ENCODE peak calls at places on chromosomes 16 and 17, in four cellular contexts. U is H9, S is IMR-90, P is SK-N-SH. A is an unnamed sample.

GRCh38 chr17:72287586-72287985 is 166.8 kb downstream of the SOX9 start:
- DNase-seq in U (no peak), S (no peak), P (no peak), A (no peak)

GRCh38 chr17:40480501-40481003 is 20.9 kb downstream of the TNS4 start:
- DNase-seq in U (peak; percentile 76), S (no peak), P (no peak), A (no peak)

GRCh38 chr17:30091771-30092170 is 24.8 kb upstream of the NSRP1 start:
- DNase-seq in U (no peak), S (peak; percentile 92), P (no peak), A (no peak)

GRCh38 chr17:30957741-30958140 is 13.1 kb upstream of the RNF135 start:
- DNase-seq in U (no peak), S (no peak), P (no peak), A (peak; percentile 49)

GRCh38 chr16:10039220-10040096 is 142.8 kb downstream of the GRIN2A start:
- DNase-seq in U (peak; percentile 74), S (no peak), P (peak; percentile 77), A (peak; percentile 72)

GRCh38 chr17:70318061-70318460 is 148.7 kb downstream of the KCNJ2 start:
- DNase-seq in U (no peak), S (peak; percentile 19), P (no peak), A (no peak)

GRCh38 chr16:14251419-14251818 is 180.3 kb downstream of the MRTFB start:
- DNase-seq in U (no peak), S (no peak), P (no peak), A (no peak)

GRCh38 chr16:78893340-78893739 is 707.2 kb downstream of the MAF start:
- DNase-seq in U (no peak), S (no peak), P (no peak), A (no peak)

GRCh38 chr17:56478836-56479447 is 114.6 kb upstream of the NOG start:
- DNase-seq in U (peak; percentile 52), S (peak; percentile 25), P (peak; percentile 21), A (no peak)

GRCh38 chr16:84652565-84652964 is 4.3 kb downstream of the KLHL36 start:
- DNase-seq in U (no peak), S (no peak), P (no peak), A (peak; percentile 22)

GRCh38 chr16:13521356-13521755 is 398.6 kb upstream of the ERCC4 start:
- DNase-seq in U (no peak), S (no peak), P (no peak), A (no peak)

GRCh38 chr16:27805828-27806351 is 255.9 kb downstream of the KATNIP start:
- DNase-seq in U (no peak), S (no peak), P (no peak), A (peak; percentile 32)

GRCh38 chr17:77375917-77376651 is 235.3 kb downstream of the SEC14L1 start:
- DNase-seq in U (peak; percentile 67), S (peak; percentile 92), P (peak; percentile 82), A (no peak)

GRCh38 chr17:80294210-80294609 is 33.6 kb downstream of the RNF213 start:
- DNase-seq in U (no peak), S (no peak), P (no peak), A (peak; percentile 32)

DNA sequence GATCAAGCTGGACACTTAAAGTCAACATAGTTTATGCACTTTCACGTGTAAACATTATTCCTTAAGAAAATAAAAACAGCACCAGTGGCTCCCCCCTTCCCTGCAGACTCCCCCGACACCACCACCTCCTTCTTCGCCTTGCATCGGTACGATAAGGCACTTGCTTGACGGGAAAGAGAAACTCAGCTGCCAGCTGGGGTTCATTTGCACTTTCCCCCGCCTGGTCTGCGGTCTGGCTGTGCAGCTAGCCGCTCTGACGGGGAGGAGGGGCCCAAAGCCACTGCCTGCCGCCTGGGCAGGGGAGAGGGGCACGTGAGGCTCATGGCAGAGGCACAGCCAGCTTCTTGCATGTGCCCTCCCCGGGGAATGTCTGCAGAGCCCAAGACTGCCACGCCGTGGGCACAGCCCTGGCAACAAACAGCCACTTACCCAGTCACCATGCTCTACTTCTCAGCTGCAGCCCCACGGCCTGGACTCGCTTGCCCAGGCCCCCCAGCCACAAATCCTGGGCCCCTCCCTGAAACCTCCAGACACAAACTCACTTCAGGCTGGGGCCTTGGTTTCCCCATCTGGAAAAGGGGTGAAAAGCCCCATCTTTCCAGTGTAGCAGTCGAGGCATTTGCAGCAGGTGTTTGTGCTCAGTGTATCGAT is 16.5 kb upstream of the PRM1 start:
- DNase-seq in U (peak; percentile 69), S (peak; percentile 70), P (peak; percentile 87), A (peak; percentile 94)
- TF ChIP-seq CTCF in U (no peak), S (no peak), P (no peak), A (no peak)

DNA sequence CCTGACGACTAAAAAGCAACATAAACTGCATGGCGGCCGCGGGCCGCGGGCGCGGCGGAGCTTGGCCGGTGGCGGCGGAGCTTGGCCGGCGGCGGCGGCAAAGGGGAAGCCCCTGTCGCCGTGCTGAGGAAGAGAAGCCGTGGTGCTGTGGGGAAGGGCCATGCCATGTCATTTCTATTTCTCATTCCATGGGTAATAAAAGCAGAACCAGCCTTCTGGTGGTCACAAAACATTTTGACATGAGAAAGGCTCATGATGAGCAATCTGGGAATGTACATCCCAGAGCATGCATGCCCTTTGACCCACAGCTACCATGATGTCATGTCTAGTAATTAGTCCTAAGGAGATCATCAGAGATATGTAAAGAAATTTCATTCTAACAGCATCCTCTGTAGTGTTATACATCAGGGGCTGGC is 23.9 kb upstream of the HEATR6 start:
- DNase-seq in U (no peak), S (peak; percentile 79), P (no peak), A (no peak)
- H3K9ac ChIP-seq in U (no peak overlapping the region), S (no peak overlapping the region), P (no peak overlapping the region), A (no peak overlapping the region)

DNA sequence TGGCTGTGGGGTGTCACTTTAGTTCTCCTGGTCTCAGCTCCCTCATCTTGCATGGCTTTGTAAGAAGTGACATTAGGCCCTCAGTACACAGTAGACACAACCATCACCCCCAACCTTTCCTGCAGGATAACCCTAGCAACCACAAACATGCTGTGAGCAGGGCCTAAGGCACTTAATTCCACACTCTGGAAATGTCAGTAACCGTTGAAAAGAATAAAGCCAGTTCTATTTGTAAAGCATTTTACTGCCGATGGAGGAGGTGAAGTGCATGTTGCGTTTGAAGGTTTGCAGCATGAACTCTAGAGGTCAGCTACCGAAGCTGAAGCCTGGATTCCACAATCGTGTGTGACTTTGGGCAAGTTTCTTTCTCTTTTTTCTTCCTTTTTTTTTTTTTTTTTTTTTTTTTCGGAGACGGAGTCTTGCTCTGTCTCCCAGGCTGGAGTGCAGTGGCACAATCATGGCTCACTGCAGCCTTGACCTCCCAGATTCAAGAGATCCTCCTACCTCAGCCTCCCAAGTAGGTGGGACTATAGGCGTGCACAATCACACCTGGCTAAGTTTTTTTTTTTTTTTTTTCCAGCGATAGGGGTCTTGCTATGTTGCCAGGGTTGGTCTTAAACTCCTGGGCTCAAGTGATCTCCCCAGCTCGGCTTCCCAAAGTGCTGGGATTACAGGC is 26.1 kb upstream of the TOB1 start:
- DNase-seq in U (no peak), S (no peak), P (no peak), A (no peak)
- TF ChIP-seq CTCF in U (no peak), S (no peak), P (no peak), A (no peak)

GRCh38 chr16:1156111-1156982 is 3.4 kb downstream of the CACNA1H start:
- DNase-seq in U (no peak), S (no peak), P (no peak), A (no peak)

GRCh38 chr16:1154291-1154886 is 1.5 kb downstream of the CACNA1H start:
- DNase-seq in U (no peak), S (no peak), P (no peak), A (no peak)

GRCh38 chr16:1153480-1154160 is 714 bp downstream of the CACNA1H start:
- DNase-seq in U (no peak), S (no peak), P (no peak), A (no peak)

GRCh38 chr16:1155353-1156110 is 2.6 kb downstream of the CACNA1H start:
- DNase-seq in U (no peak), S (no peak), P (no peak), A (no peak)

DNA sequence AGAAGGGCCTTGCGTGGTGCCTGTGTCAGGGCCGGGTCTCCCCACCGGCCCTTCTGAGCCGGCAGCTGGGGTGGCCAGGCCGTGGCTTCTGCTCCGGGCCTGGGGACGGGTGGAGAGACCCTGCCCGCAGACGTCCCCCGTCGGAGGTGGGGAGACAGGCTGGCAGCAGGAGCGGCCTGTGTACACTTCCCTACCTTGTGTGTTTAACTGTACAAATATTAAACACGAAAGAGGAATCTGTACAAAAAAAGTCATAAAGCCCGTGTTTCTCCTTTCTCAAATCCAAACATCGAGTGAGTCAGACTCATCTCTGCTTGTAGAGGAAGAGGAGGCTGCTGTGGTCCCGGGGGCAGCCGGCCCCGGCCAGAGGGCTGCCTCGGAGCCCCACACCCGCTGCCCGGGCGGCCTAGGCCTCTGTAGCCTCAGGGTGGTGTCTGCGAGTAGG is 2.0 kb downstream of the CACNA1H start:
- DNase-seq in U (no peak), S (peak; percentile 41), P (no peak), A (no peak)
- H3K9ac ChIP-seq in U (no peak overlapping the region), S (no peak overlapping the region), P (no peak overlapping the region), A (no peak overlapping the region)

GRCh38 chr17:82216301-82217119 is 3.9 kb upstream of the CCDC57 start:
- DNase-seq in U (no peak), S (peak; percentile 81), P (peak; percentile 54), A (peak; percentile 96)
- TF ChIP-seq CTCF in U (no peak), S (no peak), P (no peak), A (no peak)

DNA sequence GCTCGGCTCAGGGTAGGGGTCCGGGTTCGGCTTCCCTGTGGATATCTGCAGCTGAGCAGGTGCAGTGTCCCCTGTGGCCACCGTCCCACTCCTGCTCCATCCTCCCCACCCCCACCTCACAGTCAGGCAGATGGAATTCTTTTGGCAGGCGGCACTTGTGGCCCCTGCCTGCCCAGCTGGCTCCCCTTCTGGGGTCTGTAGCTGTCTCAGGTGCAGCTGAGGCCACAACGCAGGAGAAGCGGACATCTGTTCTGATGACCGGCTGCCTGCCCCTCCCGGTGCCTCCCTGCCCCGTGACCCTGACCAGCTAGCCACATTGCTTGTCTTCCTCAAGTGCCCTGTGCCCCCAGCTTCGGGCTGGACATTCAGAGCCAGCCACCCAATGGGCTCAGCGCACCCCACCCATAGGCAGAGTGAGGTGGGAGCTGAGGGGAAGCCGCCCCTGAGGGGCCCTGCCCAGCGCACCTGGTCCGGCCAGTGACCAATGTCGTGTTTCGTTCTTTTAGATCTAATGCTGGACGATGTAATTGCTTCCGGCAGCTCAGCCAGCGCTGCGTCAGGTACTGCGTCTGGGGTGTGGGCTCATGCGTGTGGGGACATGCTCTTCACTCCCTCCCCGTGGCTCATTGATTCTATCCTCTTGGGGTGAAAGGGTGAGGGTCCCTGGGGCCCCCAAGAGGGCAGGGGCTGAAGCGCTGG is 25.2 kb upstream of the ABCC3 start:
- DNase-seq in U (no peak), S (no peak), P (no peak), A (no peak)
- H3K9ac ChIP-seq in U (no peak overlapping the region), S (no peak overlapping the region), P (no peak overlapping the region), A (no peak overlapping the region)

GRCh38 chr17:75088465-75088895 is 726 bp downstream of the SLC16A5 start:
- DNase-seq in U (peak; percentile 61), S (no peak), P (no peak), A (no peak)
- TF ChIP-seq CTCF in U (no peak), S (no peak), P (no peak), A (no peak)

GRCh38 chr17:6690641-6691040 is 22.5 kb downstream of the SLC13A5 start:
- DNase-seq in U (no peak), S (no peak), P (no peak), A (peak; percentile 54)
- H3K9ac ChIP-seq in U (no peak overlapping the region), S (no peak overlapping the region), P (no peak overlapping the region), A (no peak overlapping the region)

GRCh38 chr17:62987136-62987535 is 21.1 kb downstream of the TANC2 start:
- DNase-seq in U (peak; percentile 63), S (no peak), P (peak; percentile 18), A (no peak)
- TF ChIP-seq CTCF in U (peak; percentile 70), S (peak; percentile 27), P (peak; percentile 55), A (no peak)

A was measured in kidney.